ENCODE peak calls at places on chromosomes 1 and 21, in four cellular contexts. One of them, this sample, is unnamed.

GRCh38 chr1:243582321-243582720 is 267.7 kb downstream of the AKT3 start:
- DNase-seq in K562: no peak
- DNase-seq in GM12878: no peak
- DNase-seq in HepG2: no peak
- DNase-seq in this sample: no peak

GRCh38 chr1:32274646-32275340 is 17.1 kb upstream of the HDAC1 start:
- DNase-seq in K562: no peak
- DNase-seq in GM12878: no peak
- DNase-seq in HepG2: no peak
- DNase-seq in this sample: no peak

GRCh38 chr1:56577859-56578663 is 1.3 kb downstream of the PLPP3 start:
- DNase-seq in K562: no peak
- DNase-seq in GM12878: no peak
- DNase-seq in HepG2: peak
- DNase-seq in this sample: peak

GRCh38 chr1:197093226-197093887 is 26.3 kb upstream of the F13B start:
- DNase-seq in K562: no peak
- DNase-seq in GM12878: no peak
- DNase-seq in HepG2: no peak
- DNase-seq in this sample: no peak

GRCh38 chr1:3863231-3863935 is 6.1 kb downstream of the DFFB start:
- DNase-seq in K562: no peak
- DNase-seq in GM12878: no peak
- DNase-seq in HepG2: no peak
- DNase-seq in this sample: no peak

GRCh38 chr1:26784023-26784871 is 3.5 kb upstream of the PIGV start:
- DNase-seq in K562: peak
- DNase-seq in GM12878: no peak
- DNase-seq in HepG2: peak
- DNase-seq in this sample: no peak

GRCh38 chr1:9715536-9716226 is 64.2 kb downstream of the PIK3CD start:
- DNase-seq in K562: no peak
- DNase-seq in GM12878: no peak
- DNase-seq in HepG2: no peak
- DNase-seq in this sample: no peak

GRCh38 chr1:83500531-83500930 is 498.4 kb downstream of the TTLL7 start:
- DNase-seq in K562: no peak
- DNase-seq in GM12878: no peak
- DNase-seq in HepG2: no peak
- DNase-seq in this sample: no peak

GRCh38 chr1:226407199-226407496 is 745 bp downstream of the PARP1 start:
- DNase-seq in K562: no peak
- DNase-seq in GM12878: no peak
- DNase-seq in HepG2: no peak
- DNase-seq in this sample: no peak

GRCh38 chr21:35324372-35325220 is 275.5 kb upstream of the RUNX1 start:
- DNase-seq in K562: no peak
- DNase-seq in GM12878: no peak
- DNase-seq in HepG2: no peak
- DNase-seq in this sample: no peak

GRCh38 chr21:35775778-35776515 is 284.4 kb downstream of the SETD4 start:
- DNase-seq in K562: no peak
- DNase-seq in GM12878: no peak
- DNase-seq in HepG2: no peak
- DNase-seq in this sample: no peak

GRCh38 chr1:217892750-217893149 is 261.6 kb downstream of the SPATA17 start:
- DNase-seq in K562: no peak
- DNase-seq in GM12878: no peak
- DNase-seq in HepG2: no peak
- DNase-seq in this sample: no peak

GRCh38 chr21:45427331-45428271 is 22.6 kb downstream of the COL18A1 start:
- DNase-seq in K562: peak
- DNase-seq in GM12878: no peak
- DNase-seq in HepG2: peak
- DNase-seq in this sample: no peak

GRCh38 chr1:39082140-39082799 is 56.1 kb downstream of the NDUFS5 start:
- DNase-seq in K562: no peak
- DNase-seq in GM12878: no peak
- DNase-seq in HepG2: no peak
- DNase-seq in this sample: no peak

GRCh38 chr1:48023488-48023887 is 26.3 kb upstream of the TRABD2B start:
- DNase-seq in K562: no peak
- DNase-seq in GM12878: no peak
- DNase-seq in HepG2: no peak
- DNase-seq in this sample: no peak

GRCh38 chr1:22018583-22019559 is 17.4 kb downstream of the CELA3A start:
- DNase-seq in K562: peak
- DNase-seq in GM12878: peak
- DNase-seq in HepG2: no peak
- DNase-seq in this sample: no peak

GRCh38 chr1:8661185-8662110 is 156.0 kb downstream of the RERE start:
- DNase-seq in K562: peak
- DNase-seq in GM12878: peak
- DNase-seq in HepG2: no peak
- DNase-seq in this sample: no peak

GRCh38 chr1:178055779-178056471 is 38.0 kb upstream of the RASAL2 start:
- DNase-seq in K562: peak
- DNase-seq in GM12878: peak
- DNase-seq in HepG2: peak
- DNase-seq in this sample: no peak

GRCh38 chr1:209850342-209850979 is 22.7 kb downstream of the UTP25 start:
- DNase-seq in K562: peak
- DNase-seq in GM12878: no peak
- DNase-seq in HepG2: peak
- DNase-seq in this sample: peak

GRCh38 chr1:157993179-157994080 is at the start of gene KIRREL1:
- DNase-seq in K562: no peak
- DNase-seq in GM12878: no peak
- DNase-seq in HepG2: no peak
- DNase-seq in this sample: peak

GRCh38 chr1:209561561-209561960 is 22.0 kb upstream of the CAMK1G start:
- DNase-seq in K562: no peak
- DNase-seq in GM12878: no peak
- DNase-seq in HepG2: no peak
- DNase-seq in this sample: no peak

GRCh38 chr1:21955474-21956281 is 18.6 kb upstream of the HSPG2 start:
- DNase-seq in K562: no peak
- DNase-seq in GM12878: no peak
- DNase-seq in HepG2: no peak
- DNase-seq in this sample: no peak

GRCh38 chr1:65066766-65067490 is 81.1 kb upstream of the AK4 start:
- DNase-seq in K562: peak
- DNase-seq in GM12878: no peak
- DNase-seq in HepG2: no peak
- DNase-seq in this sample: peak

GRCh38 chr1:20361805-20362381 is 71.2 kb downstream of the VWA5B1 start:
- DNase-seq in K562: peak
- DNase-seq in GM12878: no peak
- DNase-seq in HepG2: peak
- DNase-seq in this sample: peak

GRCh38 chr1:11339346-11340247 is 66.6 kb downstream of the UBIAD1 start:
- DNase-seq in K562: peak
- DNase-seq in GM12878: no peak
- DNase-seq in HepG2: no peak
- DNase-seq in this sample: peak

GRCh38 chr1:44377925-44378784 is 23.1 kb upstream of the ERI3 start:
- DNase-seq in K562: peak
- DNase-seq in GM12878: no peak
- DNase-seq in HepG2: peak
- DNase-seq in this sample: peak

GRCh38 chr1:187091666-187092065 is 262.9 kb downstream of the PLA2G4A start:
- DNase-seq in K562: no peak
- DNase-seq in GM12878: no peak
- DNase-seq in HepG2: no peak
- DNase-seq in this sample: no peak

DNA sequence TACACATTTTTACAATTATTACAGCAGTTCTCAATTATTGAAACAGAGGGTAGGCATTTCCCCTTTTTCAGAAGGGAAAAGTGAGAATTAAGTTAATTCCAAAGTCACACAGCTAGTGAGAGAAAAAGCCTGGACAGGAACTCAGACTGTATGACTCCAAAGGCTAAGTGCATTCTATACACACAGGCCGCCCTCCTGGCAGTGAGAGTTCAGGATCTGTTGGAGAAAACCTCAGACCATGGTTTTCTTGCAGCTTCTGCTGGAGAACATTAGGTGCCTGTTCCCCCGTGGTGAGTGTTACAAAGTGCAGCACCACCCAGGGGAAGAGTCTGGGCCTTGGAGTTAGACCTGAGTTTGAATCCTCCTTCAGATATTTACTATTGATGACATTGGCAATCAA is 126.7 kb downstream of the PBX1 start:
- DNase-seq in K562: no peak
- DNase-seq in GM12878: no peak
- DNase-seq in HepG2: no peak
- DNase-seq in this sample: no peak
- TF ChIP-seq GABPA in K562: no peak
- TF ChIP-seq GABPA in GM12878: no peak
- TF ChIP-seq GABPA in HepG2: no peak
- TF ChIP-seq GABPA in this sample: no peak

DNA sequence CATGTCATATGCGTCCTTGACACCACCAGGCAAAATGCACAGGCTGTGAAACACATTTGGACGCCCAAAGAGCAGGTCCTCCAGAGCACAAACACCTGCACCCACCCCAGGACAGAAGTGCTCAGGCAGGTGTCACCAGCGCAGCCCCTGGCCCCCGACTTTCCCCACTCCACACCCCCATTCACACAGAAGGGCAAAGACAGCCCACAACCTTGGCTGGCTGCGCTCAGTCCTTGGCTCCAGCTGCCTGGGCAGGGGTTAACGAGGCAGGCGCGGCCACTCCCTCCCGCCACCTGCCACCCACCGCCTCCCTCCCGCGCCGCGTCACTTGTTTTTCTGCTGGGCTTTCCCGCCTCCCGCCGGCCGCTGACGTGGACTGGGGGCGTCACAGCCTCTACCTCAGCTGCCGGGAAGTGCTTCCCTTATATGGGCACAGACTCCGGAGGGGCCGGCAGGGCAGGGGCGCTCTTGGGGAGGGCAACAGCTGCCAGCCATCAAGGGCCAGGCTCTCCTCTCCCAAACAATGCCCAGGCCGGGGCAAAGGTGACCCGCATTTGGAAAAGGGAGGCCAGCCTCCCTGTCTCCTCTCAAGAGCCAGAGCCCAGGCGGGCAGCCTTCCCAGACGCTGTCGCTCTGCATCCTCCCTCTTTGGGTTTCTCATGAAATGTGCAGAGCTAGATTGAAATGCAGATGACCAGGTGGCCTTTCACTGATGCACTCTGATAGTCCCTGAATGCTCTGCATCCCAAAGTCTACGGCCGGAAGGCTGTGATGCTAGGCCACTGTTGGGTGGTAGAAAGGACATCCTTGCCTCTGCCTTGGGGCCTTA is 14.8 kb upstream of the BTG2 start:
- DNase-seq in K562: peak
- DNase-seq in GM12878: no peak
- DNase-seq in HepG2: peak
- DNase-seq in this sample: peak
- TF ChIP-seq NFIC in K562: no peak
- TF ChIP-seq NFIC in GM12878: no peak
- TF ChIP-seq NFIC in HepG2: no peak
- TF ChIP-seq NFIC in this sample: no peak

GRCh38 chr1:6235302-6235680 is 473 bp downstream of the ICMT start:
- DNase-seq in K562: peak
- DNase-seq in GM12878: no peak
- DNase-seq in HepG2: no peak
- DNase-seq in this sample: no peak

GRCh38 chr1:6237093-6237492 is 1.3 kb upstream of the ICMT start:
- DNase-seq in K562: no peak
- DNase-seq in GM12878: no peak
- DNase-seq in HepG2: no peak
- DNase-seq in this sample: no peak

GRCh38 chr1:6233376-6233775 is 2.4 kb downstream of the ICMT start:
- DNase-seq in K562: no peak
- DNase-seq in GM12878: no peak
- DNase-seq in HepG2: no peak
- DNase-seq in this sample: no peak

GRCh38 chr1:6239213-6239752 is 3.5 kb upstream of the ICMT start:
- DNase-seq in K562: no peak
- DNase-seq in GM12878: no peak
- DNase-seq in HepG2: no peak
- DNase-seq in this sample: no peak

DNA sequence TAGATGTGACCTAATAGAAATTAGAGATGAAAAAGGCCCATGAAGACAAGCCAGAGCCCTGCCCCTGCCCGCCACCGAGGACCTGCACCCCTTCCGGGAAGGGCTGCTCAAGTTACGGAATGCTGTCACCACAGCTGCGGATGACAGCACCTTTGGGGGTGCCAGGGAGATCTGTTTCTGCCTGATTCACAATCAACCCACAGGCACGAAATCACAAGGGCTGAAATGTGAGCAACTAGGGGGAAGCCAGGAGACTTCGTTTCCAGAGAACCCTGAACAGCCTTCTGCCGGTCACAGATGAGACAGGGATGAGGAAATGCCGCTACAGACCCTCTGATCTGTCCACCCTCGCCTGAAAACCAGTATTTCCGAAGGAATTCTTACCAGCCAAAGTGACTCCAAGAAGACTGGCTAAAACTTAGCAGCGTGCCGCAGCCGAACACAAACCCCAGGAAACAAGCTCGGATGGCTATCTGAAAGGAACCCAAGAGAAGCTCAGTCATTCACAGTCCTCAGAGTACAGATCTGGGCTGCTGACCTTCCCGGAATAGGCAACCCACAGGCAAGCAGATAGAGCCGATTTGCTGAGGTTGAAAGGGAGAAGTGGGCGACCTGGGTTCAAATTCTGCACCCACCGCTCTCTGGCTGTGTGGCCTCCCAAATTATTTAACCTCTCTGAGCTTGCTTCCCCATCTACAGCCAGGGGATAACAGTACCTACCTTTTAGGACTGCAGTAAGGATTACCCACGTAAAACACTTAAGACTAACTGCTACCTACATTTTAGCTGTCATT is 1.1 kb downstream of the ICMT start:
- DNase-seq in K562: peak
- DNase-seq in GM12878: no peak
- DNase-seq in HepG2: no peak
- DNase-seq in this sample: no peak
- H3K27ac ChIP-seq in K562: peak
- H3K27ac ChIP-seq in GM12878: peak
- H3K27ac ChIP-seq in HepG2: peak
- H3K27ac ChIP-seq in this sample: no peak

GRCh38 chr21:15063081-15063820 is 1.5 kb downstream of the NRIP1 start:
- DNase-seq in K562: peak
- DNase-seq in GM12878: no peak
- DNase-seq in HepG2: peak
- DNase-seq in this sample: no peak
- TF ChIP-seq GABPA in K562: no peak
- TF ChIP-seq GABPA in GM12878: no peak
- TF ChIP-seq GABPA in HepG2: no peak
- TF ChIP-seq GABPA in this sample: no peak